ENCODE peak calls at places on chromosome 1, in five cellular contexts. F is NCI-H146; M is non-pigmented ciliary epithelial cell; Z is NCI-H446 treated with DMSO at 0.1 percent for 48 hours; H is CD8-positive, alpha-beta T cell. N is an unnamed sample.

GRCh38 chr1:186188004-186188539 is 187.0 kb downstream of the TPR start:
- DNase-seq in H (no peak), F (no peak), Z (no peak), M (peak), N (no peak)

GRCh38 chr1:50493710-50494109 is 70.5 kb upstream of the DMRTA2 start:
- DNase-seq in F (peak), Z (no peak), M (no peak), H (no peak), N (no peak)

GRCh38 chr1:234535763-234536515 is 57.0 kb upstream of the TARBP1 start:
- DNase-seq in F (no peak), Z (no peak), M (no peak), H (no peak), N (no peak)

GRCh38 chr1:183986941-183987340 is 50.6 kb downstream of the COLGALT2 start:
- DNase-seq in M (no peak), H (no peak), Z (no peak), F (no peak), N (no peak)

GRCh38 chr1:150560011-150560438 is 10.8 kb downstream of the ADAMTSL4 start:
- DNase-seq in Z (peak), F (peak), H (peak), M (no peak), N (peak)

GRCh38 chr1:10389271-10389973 is 9.4 kb upstream of the PGD start:
- DNase-seq in Z (no peak), H (no peak), M (no peak), F (no peak), N (no peak)

GRCh38 chr1:23103001-23103879 is 65.4 kb downstream of the LUZP1 start:
- DNase-seq in M (no peak), H (no peak), F (no peak), Z (no peak), N (no peak)

GRCh38 chr1:98523256-98523655 is 138.3 kb upstream of the SNX7 start:
- DNase-seq in F (no peak), H (no peak), M (peak), Z (no peak), N (no peak)

GRCh38 chr1:225388372-225388771 is 39.5 kb downstream of the LBR start:
- DNase-seq in H (no peak), M (no peak), F (no peak), Z (no peak), N (no peak)

GRCh38 chr1:181173761-181174371 is 85.4 kb downstream of the IER5 start:
- DNase-seq in H (no peak), F (no peak), M (no peak), Z (no peak), N (no peak)

GRCh38 chr1:12180315-12180714 is 13.5 kb downstream of the TNFRSF1B start:
- DNase-seq in M (no peak), H (no peak), F (no peak), Z (no peak), N (no peak)